ENCODE peak calls at places on chromosome 12, in four cellular contexts. One of them, this sample, is unnamed.

GRCh38 chr12:84919271-84919670 is 6.7 kb upstream of the SLC6A15 start:
- DNase-seq in tibial nerve: no peak
- DNase-seq in gastrocnemius medialis: no peak
- DNase-seq in right lobe of liver: no peak
- DNase-seq in this sample: no peak

GRCh38 chr12:46892034-46892705 is 66.4 kb upstream of the SLC38A4 start:
- DNase-seq in tibial nerve: no peak
- DNase-seq in gastrocnemius medialis: peak
- DNase-seq in right lobe of liver: no peak
- DNase-seq in this sample: no peak

GRCh38 chr12:104682790-104683279 is 226.1 kb downstream of the CHST11 start:
- DNase-seq in tibial nerve: no peak
- DNase-seq in gastrocnemius medialis: no peak
- DNase-seq in right lobe of liver: no peak
- DNase-seq in this sample: no peak

GRCh38 chr12:125220404-125221273 is 155.4 kb downstream of the AACS start:
- DNase-seq in tibial nerve: no peak
- DNase-seq in gastrocnemius medialis: no peak
- DNase-seq in right lobe of liver: peak
- DNase-seq in this sample: no peak

GRCh38 chr12:42299392-42300308 is 26.2 kb downstream of the ZCRB1 start:
- DNase-seq in tibial nerve: no peak
- DNase-seq in gastrocnemius medialis: no peak
- DNase-seq in right lobe of liver: no peak
- DNase-seq in this sample: no peak

GRCh38 chr12:104779134-104779533 is 179.0 kb downstream of the SLC41A2 start:
- DNase-seq in tibial nerve: no peak
- DNase-seq in gastrocnemius medialis: no peak
- DNase-seq in right lobe of liver: no peak
- DNase-seq in this sample: no peak

GRCh38 chr12:124423683-124424515 is 129.0 kb downstream of the RFLNA start:
- DNase-seq in tibial nerve: no peak
- DNase-seq in gastrocnemius medialis: no peak
- DNase-seq in right lobe of liver: no peak
- DNase-seq in this sample: no peak

GRCh38 chr12:32671930-32672785 is 6.9 kb upstream of the DNM1L start:
- DNase-seq in tibial nerve: peak
- DNase-seq in gastrocnemius medialis: peak
- DNase-seq in right lobe of liver: no peak
- DNase-seq in this sample: no peak

GRCh38 chr12:105259226-105259625 is 23.3 kb upstream of the APPL2 start:
- DNase-seq in tibial nerve: no peak
- DNase-seq in gastrocnemius medialis: no peak
- DNase-seq in right lobe of liver: no peak
- DNase-seq in this sample: no peak

GRCh38 chr12:66403746-66404145 is 101.5 kb downstream of the HELB start:
- DNase-seq in tibial nerve: no peak
- DNase-seq in gastrocnemius medialis: no peak
- DNase-seq in right lobe of liver: no peak
- DNase-seq in this sample: no peak

GRCh38 chr12:56308714-56309113 is 7.1 kb downstream of the CNPY2 start:
- DNase-seq in tibial nerve: no peak
- DNase-seq in gastrocnemius medialis: no peak
- DNase-seq in right lobe of liver: no peak
- DNase-seq in this sample: no peak

GRCh38 chr12:132986885-132987225 is 688 bp downstream of the ZNF26 start:
- DNase-seq in tibial nerve: no peak
- DNase-seq in gastrocnemius medialis: no peak
- DNase-seq in right lobe of liver: no peak
- DNase-seq in this sample: no peak

GRCh38 chr12:132320767-132321211 is 8.6 kb downstream of the GALNT9 start:
- DNase-seq in tibial nerve: no peak
- DNase-seq in gastrocnemius medialis: no peak
- DNase-seq in right lobe of liver: no peak
- DNase-seq in this sample: no peak

GRCh38 chr12:79886917-79887519 is 47.9 kb downstream of the PPP1R12A start:
- DNase-seq in tibial nerve: no peak
- DNase-seq in gastrocnemius medialis: no peak
- DNase-seq in right lobe of liver: no peak
- DNase-seq in this sample: no peak

GRCh38 chr12:67669217-67669924 is 20.8 kb downstream of the DYRK2 start:
- DNase-seq in tibial nerve: no peak
- DNase-seq in gastrocnemius medialis: no peak
- DNase-seq in right lobe of liver: no peak
- DNase-seq in this sample: no peak

GRCh38 chr12:32198555-32198954 is 91.9 kb downstream of the BICD1 start:
- DNase-seq in tibial nerve: no peak
- DNase-seq in gastrocnemius medialis: no peak
- DNase-seq in right lobe of liver: no peak
- DNase-seq in this sample: no peak

GRCh38 chr12:100356646-100357223 is at the start of gene SLC17A8:
- DNase-seq in tibial nerve: no peak
- DNase-seq in gastrocnemius medialis: no peak
- DNase-seq in right lobe of liver: no peak
- DNase-seq in this sample: no peak

GRCh38 chr12:85424581-85425348 is 144.7 kb downstream of the ALX1 start:
- DNase-seq in tibial nerve: peak
- DNase-seq in gastrocnemius medialis: no peak
- DNase-seq in right lobe of liver: no peak
- DNase-seq in this sample: no peak

GRCh38 chr12:9702239-9702638 is 30.7 kb downstream of the CLECL1 start:
- DNase-seq in tibial nerve: no peak
- DNase-seq in gastrocnemius medialis: no peak
- DNase-seq in right lobe of liver: no peak
- DNase-seq in this sample: no peak

GRCh38 chr12:24760162-24760561 is 188.7 kb downstream of the BCAT1 start:
- DNase-seq in tibial nerve: no peak
- DNase-seq in gastrocnemius medialis: no peak
- DNase-seq in right lobe of liver: no peak
- DNase-seq in this sample: no peak

GRCh38 chr12:10012630-10013330 is 2.4 kb downstream of the CLEC12B start:
- DNase-seq in tibial nerve: no peak
- DNase-seq in gastrocnemius medialis: no peak
- DNase-seq in right lobe of liver: no peak
- DNase-seq in this sample: no peak

GRCh38 chr12:31226639-31227038 is 99.3 kb downstream of the SINHCAF start:
- DNase-seq in tibial nerve: no peak
- DNase-seq in gastrocnemius medialis: no peak
- DNase-seq in right lobe of liver: no peak
- DNase-seq in this sample: no peak

GRCh38 chr12:59698599-59698998 is 102.8 kb downstream of the SLC16A7 start:
- DNase-seq in tibial nerve: no peak
- DNase-seq in gastrocnemius medialis: no peak
- DNase-seq in right lobe of liver: no peak
- DNase-seq in this sample: no peak

GRCh38 chr12:1473418-1473817 is 121.0 kb downstream of the FBXL14 start:
- DNase-seq in tibial nerve: no peak
- DNase-seq in gastrocnemius medialis: no peak
- DNase-seq in right lobe of liver: no peak
- DNase-seq in this sample: no peak

GRCh38 chr12:62785941-62786559 is 148.9 kb downstream of the PPM1H start:
- DNase-seq in tibial nerve: peak
- DNase-seq in gastrocnemius medialis: no peak
- DNase-seq in right lobe of liver: no peak
- DNase-seq in this sample: peak

GRCh38 chr12:92224685-92225331 is 79.2 kb upstream of the BTG1 start:
- DNase-seq in tibial nerve: no peak
- DNase-seq in gastrocnemius medialis: no peak
- DNase-seq in right lobe of liver: no peak
- DNase-seq in this sample: peak

GRCh38 chr12:57033428-57033827 is 16.5 kb downstream of the MYO1A start:
- DNase-seq in tibial nerve: no peak
- DNase-seq in gastrocnemius medialis: no peak
- DNase-seq in right lobe of liver: no peak
- DNase-seq in this sample: no peak

GRCh38 chr12:643478-644292 is 19.6 kb downstream of the NINJ2 start:
- DNase-seq in tibial nerve: peak
- DNase-seq in gastrocnemius medialis: no peak
- DNase-seq in right lobe of liver: no peak
- DNase-seq in this sample: peak

GRCh38 chr12:57276935-57277563 is 26.1 kb upstream of the STAC3 start:
- DNase-seq in tibial nerve: no peak
- DNase-seq in gastrocnemius medialis: no peak
- DNase-seq in right lobe of liver: no peak
- DNase-seq in this sample: no peak

DNA sequence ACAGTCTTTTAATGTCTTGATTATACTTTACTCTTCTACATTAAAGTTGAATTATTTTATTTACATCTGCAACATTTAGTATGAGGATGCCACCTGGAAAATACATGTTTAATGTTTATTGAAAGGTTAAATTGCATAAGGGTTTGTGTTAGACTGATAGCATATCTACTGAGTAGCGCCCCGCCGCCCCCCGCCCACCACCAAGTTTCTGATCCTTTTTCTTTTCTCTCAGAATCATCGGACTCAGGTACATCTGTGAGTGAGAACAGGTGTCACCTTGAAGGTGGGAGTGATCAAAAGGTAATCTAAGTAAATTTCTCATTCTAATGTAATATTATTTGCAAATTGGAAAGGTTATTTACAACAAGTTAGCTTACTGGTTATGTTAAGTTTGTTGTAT is 16.2 kb downstream of the MDM2 start:
- DNase-seq in tibial nerve: no peak
- DNase-seq in gastrocnemius medialis: no peak
- DNase-seq in right lobe of liver: no peak
- DNase-seq in this sample: no peak
- TF ChIP-seq POLR2A in tibial nerve: no peak
- TF ChIP-seq POLR2A in gastrocnemius medialis: no peak
- TF ChIP-seq POLR2A in right lobe of liver: no peak
- TF ChIP-seq POLR2A in this sample: no peak

GRCh38 chr12:69275471-69275891 is 36.1 kb downstream of the CPSF6 start:
- DNase-seq in tibial nerve: no peak
- DNase-seq in gastrocnemius medialis: no peak
- DNase-seq in right lobe of liver: no peak
- DNase-seq in this sample: no peak
- TF ChIP-seq POLR2A in tibial nerve: no peak
- TF ChIP-seq POLR2A in gastrocnemius medialis: no peak
- TF ChIP-seq POLR2A in right lobe of liver: no peak
- TF ChIP-seq POLR2A in this sample: no peak

GRCh38 chr12:6328945-6329692 is 12.8 kb downstream of the TNFRSF1A start:
- DNase-seq in tibial nerve: no peak
- DNase-seq in gastrocnemius medialis: no peak
- DNase-seq in right lobe of liver: no peak
- DNase-seq in this sample: no peak

GRCh38 chr12:6329693-6330045 is 12.2 kb downstream of the TNFRSF1A start:
- DNase-seq in tibial nerve: no peak
- DNase-seq in gastrocnemius medialis: no peak
- DNase-seq in right lobe of liver: peak
- DNase-seq in this sample: no peak

GRCh38 chr12:6327591-6328041 is 14.3 kb downstream of the TNFRSF1A start:
- DNase-seq in tibial nerve: no peak
- DNase-seq in gastrocnemius medialis: no peak
- DNase-seq in right lobe of liver: peak
- DNase-seq in this sample: peak

GRCh38 chr12:6327159-6327558 is 14.7 kb downstream of the TNFRSF1A start:
- DNase-seq in tibial nerve: no peak
- DNase-seq in gastrocnemius medialis: no peak
- DNase-seq in right lobe of liver: peak
- DNase-seq in this sample: no peak

GRCh38 chr12:6328045-6328779 is 13.7 kb downstream of the TNFRSF1A start:
- DNase-seq in tibial nerve: no peak
- DNase-seq in gastrocnemius medialis: no peak
- DNase-seq in right lobe of liver: no peak
- DNase-seq in this sample: peak
- TF ChIP-seq POLR2A in tibial nerve: no peak
- TF ChIP-seq POLR2A in gastrocnemius medialis: no peak
- TF ChIP-seq POLR2A in right lobe of liver: no peak
- TF ChIP-seq POLR2A in this sample: no peak

GRCh38 chr12:52949413-52950331 is 754 bp downstream of the KRT18 start:
- DNase-seq in tibial nerve: no peak
- DNase-seq in gastrocnemius medialis: no peak
- DNase-seq in right lobe of liver: peak
- DNase-seq in this sample: no peak
- TF ChIP-seq POLR2A in tibial nerve: no peak
- TF ChIP-seq POLR2A in gastrocnemius medialis: no peak
- TF ChIP-seq POLR2A in right lobe of liver: peak
- TF ChIP-seq POLR2A in this sample: peak